ENCODE peak calls at places on chromosomes 4 and X, in four cellular contexts. A, T, H and D are unnamed samples.

GRCh38 chr4:77881460-77882295 is 19.0 kb downstream of the MRPL1 start:
- DNase-seq in A (peak), T (no peak), H (no peak), D (no peak)

GRCh38 chrX:103918050-103918449 is 44.4 kb upstream of the TMSB15B start:
- DNase-seq in A (no peak), T (peak), H (peak), D (peak)

GRCh38 chrX:1592128-1592862 is 891 bp downstream of the AKAP17A start:
- DNase-seq in A (no peak), T (no peak), H (no peak), D (peak)

GRCh38 chr4:67475155-67475554 is 70.1 kb downstream of the CENPC start:
- DNase-seq in A (no peak), T (no peak), H (no peak), D (no peak)

GRCh38 chr4:16000708-16001483 is 37.9 kb upstream of the FGFBP2 start:
- DNase-seq in A (no peak), T (no peak), H (no peak), D (no peak)

GRCh38 chr4:137125011-137125410 is 407.3 kb downstream of the PCDH18 start:
- DNase-seq in A (peak), T (no peak), H (peak), D (peak)

GRCh38 chr4:142211444-142211843 is 575.1 kb downstream of the IL15 start:
- DNase-seq in A (no peak), T (no peak), H (no peak), D (no peak)

GRCh38 chrX:121479406-121479805 is 432.0 kb downstream of the GLUD2 start:
- DNase-seq in A (no peak), T (peak), H (no peak), D (no peak)

GRCh38 chrX:43949669-43950068 is 23.5 kb downstream of the NDP start:
- DNase-seq in A (no peak), T (no peak), H (no peak), D (no peak)

GRCh38 chr4:107835409-107835808 is 10.7 kb downstream of the SGMS2 start:
- DNase-seq in A (no peak), T (no peak), H (no peak), D (no peak)

GRCh38 chr4:89290727-89291126 is 16.9 kb downstream of the GPRIN3 start:
- DNase-seq in A (no peak), T (no peak), H (peak), D (peak)

GRCh38 chrX:154409222-154409871 is at the start of gene DNASE1L1:
- DNase-seq in A (no peak), T (no peak), H (peak), D (peak)

GRCh38 chrX:38570396-38570795 is 9.1 kb downstream of the TSPAN7 start:
- DNase-seq in A (no peak), T (no peak), H (no peak), D (no peak)

GRCh38 chr4:121358473-121358872 is 22.3 kb downstream of the QRFPR start:
- DNase-seq in A (peak), T (no peak), H (no peak), D (no peak)
- H3K4me3 ChIP-seq in A (no peak), T (no peak), H (no peak), D (no peak)

DNA sequence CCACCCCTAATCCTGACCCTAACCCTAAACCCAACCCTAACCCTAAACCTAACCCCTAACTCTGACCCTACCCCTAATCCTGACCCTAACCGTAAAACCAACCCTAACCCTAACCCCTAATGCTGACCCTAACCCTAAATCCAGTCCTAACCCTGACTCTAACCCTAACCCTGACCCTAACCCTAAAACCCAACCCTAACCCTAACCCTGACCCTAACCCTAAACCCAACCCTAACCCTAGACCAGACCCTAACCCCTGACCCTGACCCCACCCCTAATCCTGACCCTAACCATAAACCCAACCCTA is 708 bp upstream of the PCGF3 start:
- DNase-seq in A (no peak), T (no peak), H (no peak), D (no peak)
- H3K4me3 ChIP-seq in A (no peak), T (peak), H (no peak), D (no peak)

GRCh38 chr4:7187691-7188090 is 4.6 kb upstream of the SORCS2 start:
- DNase-seq in A (no peak), T (no peak), H (no peak), D (no peak)

GRCh38 chr4:7190278-7190594 is 2.1 kb upstream of the SORCS2 start:
- DNase-seq in A (no peak), T (no peak), H (no peak), D (no peak)

GRCh38 chr4:7190668-7191545 is 1.4 kb upstream of the SORCS2 start:
- DNase-seq in A (no peak), T (no peak), H (no peak), D (no peak)

GRCh38 chr4:7189066-7189465 is 3.3 kb upstream of the SORCS2 start:
- DNase-seq in A (no peak), T (no peak), H (no peak), D (no peak)

DNA sequence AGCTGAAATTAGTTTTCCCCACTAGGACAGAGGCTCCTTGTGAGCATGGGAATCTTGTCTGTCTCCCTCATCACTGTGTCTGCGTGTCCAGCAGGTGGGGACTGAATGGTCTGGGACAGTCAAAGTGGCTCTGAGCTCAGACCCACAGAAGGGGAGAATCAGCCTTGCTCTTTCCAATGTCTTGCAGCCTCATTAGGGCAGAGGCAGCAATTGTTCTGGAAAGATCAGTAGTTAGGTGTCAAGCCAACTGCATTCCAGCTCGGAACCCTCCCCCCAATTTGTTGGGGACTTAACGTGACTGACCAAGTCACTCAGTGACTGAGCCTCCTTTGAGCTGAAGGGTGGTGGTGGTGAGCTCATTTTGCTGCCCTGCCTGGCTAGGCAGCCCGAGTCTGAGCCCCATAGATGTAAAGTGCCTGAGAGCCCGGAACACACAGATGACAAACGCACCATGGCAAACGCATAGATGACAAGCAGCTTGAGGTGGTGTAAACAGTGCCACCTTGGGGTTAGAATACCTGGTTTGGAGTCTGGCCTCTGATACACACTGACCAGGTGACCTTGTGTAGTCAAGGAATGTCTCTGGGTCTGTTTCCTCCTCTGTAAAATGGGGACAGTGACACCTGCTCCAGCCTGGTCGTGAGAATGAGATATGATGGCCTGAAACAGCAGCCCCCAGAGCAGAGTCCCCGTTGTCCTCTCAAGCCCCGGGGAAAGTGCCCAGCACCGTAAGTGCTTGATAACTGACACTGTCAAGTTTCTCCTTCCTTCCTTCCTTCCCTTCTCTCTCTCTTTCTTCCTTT is 2.7 kb upstream of the SORCS2 start:
- DNase-seq in A (no peak), T (no peak), H (no peak), D (no peak)
- H3K4me3 ChIP-seq in A (no peak), T (no peak), H (no peak), D (no peak)

GRCh38 chrX:69615323-69615722 is 590 bp upstream of the EDA start:
- DNase-seq in A (no peak), T (no peak), H (no peak), D (no peak)

GRCh38 chrX:69616520-69617203 is 749 bp downstream of the EDA start:
- DNase-seq in A (no peak), T (no peak), H (peak), D (peak)

GRCh38 chrX:69615779-69616519 is at the start of gene EDA:
- DNase-seq in A (no peak), T (peak), H (peak), D (peak)

GRCh38 chrX:69614896-69615295 is 1.0 kb upstream of the EDA start:
- DNase-seq in A (no peak), T (no peak), H (peak), D (no peak)

GRCh38 chrX:69618803-69619202 is 2.9 kb downstream of the EDA start:
- DNase-seq in A (no peak), T (no peak), H (peak), D (peak)
- H3K4me3 ChIP-seq in A (no peak), T (no peak), H (no peak), D (no peak)

GRCh38 chrX:49256268-49256995 is 8.1 kb downstream of the FOXP3 start:
- DNase-seq in A (no peak), T (no peak), H (no peak), D (no peak)

GRCh38 chrX:49260221-49260985 is 4.1 kb downstream of the FOXP3 start:
- DNase-seq in A (no peak), T (no peak), H (no peak), D (no peak)

GRCh38 chrX:49257074-49257790 is 7.3 kb downstream of the FOXP3 start:
- DNase-seq in A (no peak), T (peak), H (no peak), D (no peak)

GRCh38 chrX:49257846-49258748 is 6.4 kb downstream of the FOXP3 start:
- DNase-seq in A (no peak), T (no peak), H (no peak), D (no peak)

DNA sequence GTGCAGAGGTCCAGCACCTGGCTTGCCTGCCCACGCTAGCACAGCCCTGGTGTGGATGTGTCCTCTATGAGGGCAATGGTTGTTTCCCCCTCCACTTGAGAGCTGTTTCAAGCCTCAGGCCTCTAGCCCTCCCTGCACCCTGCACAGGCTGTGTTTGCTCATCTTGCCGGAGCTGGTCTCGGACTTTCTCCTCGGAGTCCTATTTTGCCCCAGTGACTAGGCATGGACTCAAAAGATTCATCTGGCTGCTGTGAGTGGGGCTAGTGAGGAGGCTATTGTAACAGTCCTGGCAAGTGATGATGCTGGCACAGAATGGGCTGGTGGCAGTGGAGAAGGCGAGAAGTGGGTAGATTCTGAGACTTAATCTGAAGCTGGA is 5.8 kb downstream of the FOXP3 start:
- DNase-seq in A (no peak), T (no peak), H (no peak), D (no peak)
- H3K4me3 ChIP-seq in A (no peak), T (no peak), H (no peak), D (no peak)